ENCODE peak calls at places on chromosomes 4 and X, in four cellular contexts. F is activated naive CD4-positive, alpha-beta T cell; P is NAMALWA; C is effector memory CD4-positive, alpha-beta T cell. W is an unnamed sample.

GRCh38 chr4:52883183-52883621 is 21.1 kb downstream of the RASL11B start:
- DNase-seq in F (no peak), P (no peak), C (no peak), W (no peak)

GRCh38 chrX:67723580-67724351 is 179.9 kb downstream of the AR start:
- DNase-seq in F (no peak), P (no peak), C (no peak), W (no peak)

GRCh38 chr4:187128226-187128625 is 404.6 kb upstream of the FAT1 start:
- DNase-seq in F (no peak), P (no peak), C (no peak), W (no peak)

GRCh38 chrX:17412692-17413091 is 37.7 kb downstream of the NHS start:
- DNase-seq in F (no peak), P (no peak), C (no peak), W (no peak)

GRCh38 chr4:105520819-105521790 is 31.3 kb upstream of the ARHGEF38 start:
- DNase-seq in F (no peak), P (peak), C (no peak), W (no peak)

GRCh38 chrX:65196758-65197371 is 220.6 kb upstream of the ZC4H2 start:
- DNase-seq in F (no peak), P (no peak), C (no peak), W (no peak)

GRCh38 chr4:76301068-76301774 is 5.3 kb upstream of the STBD1 start:
- DNase-seq in F (no peak), P (no peak), C (no peak), W (no peak)

GRCh38 chr4:182264139-182264752 is 21.0 kb downstream of the TENM3 start:
- DNase-seq in F (no peak), P (no peak), C (no peak), W (no peak)

GRCh38 chrX:68511255-68511654 is 12.4 kb downstream of the YIPF6 start:
- DNase-seq in F (no peak), P (peak), C (no peak), W (no peak)

GRCh38 chrX:44908198-44908597 is 35.2 kb downstream of the KDM6A start:
- DNase-seq in F (no peak), P (peak), C (no peak), W (no peak)

GRCh38 chrX:69597399-69597798 is 18.5 kb upstream of the EDA start:
- DNase-seq in F (no peak), P (no peak), C (no peak), W (no peak)

GRCh38 chrX:43733699-43734098 is 77.6 kb downstream of the MAOA start:
- DNase-seq in F (no peak), P (no peak), C (no peak), W (no peak)

GRCh38 chr4:146577111-146577510 is 55.4 kb upstream of the SLC10A7 start:
- DNase-seq in F (no peak), P (no peak), C (no peak), W (no peak)

GRCh38 chrX:123256378-123256777 is 72.3 kb downstream of the GRIA3 start:
- DNase-seq in F (no peak), P (no peak), C (no peak), W (no peak)

GRCh38 chr4:80989921-80990544 is 40.5 kb upstream of the BMP3 start:
- DNase-seq in F (no peak), P (peak), C (no peak), W (no peak)

GRCh38 chr4:54065282-54066087 is 1.1 kb upstream of the CHIC2 start:
- DNase-seq in F (no peak), P (no peak), C (no peak), W (no peak)

GRCh38 chr4:19721587-19721986 is 530.1 kb upstream of the SLIT2 start:
- DNase-seq in F (no peak), P (no peak), C (no peak), W (no peak)

GRCh38 chr4:180134116-180134866 is 2108.9 kb upstream of the TENM3 start:
- DNase-seq in F (no peak), P (peak), C (no peak), W (no peak)

GRCh38 chr4:40843696-40844095 is 93.9 kb downstream of the NSUN7 start:
- DNase-seq in F (no peak), P (peak), C (no peak), W (no peak)

GRCh38 chr4:83067058-83067639 is 32.2 kb downstream of the COPS4 start:
- DNase-seq in F (no peak), P (no peak), C (no peak), W (no peak)

GRCh38 chrX:119118780-119119395 is 8.7 kb downstream of the KIAA1210 start:
- DNase-seq in F (peak), P (peak), C (no peak), W (no peak)

GRCh38 chrX:7228226-7228625 is 80.3 kb upstream of the PUDP start:
- DNase-seq in F (no peak), P (peak), C (no peak), W (no peak)

GRCh38 chrX:130829526-130830515 is 73.2 kb downstream of the ENOX2 start:
- DNase-seq in F (no peak), P (no peak), C (no peak), W (no peak)

GRCh38 chr4:140351778-140352177 is 21.7 kb upstream of the SCOC start:
- DNase-seq in F (no peak), P (no peak), C (no peak), W (no peak)